ENCODE peak calls at places on chromosomes 7 and 10, in five cellular contexts. M is PC-9, U is NCI-H345, K is DMS153, E is A172. G is an unnamed sample.

GRCh38 chr7:45108863-45109262 is 2.6 kb downstream of the TBRG4 start:
- DNase-seq in M (no peak), E (no peak), K (no peak), U (no peak), G (no peak)

GRCh38 chr10:124219655-124220054 is 126.3 kb upstream of the CHST15 start:
- DNase-seq in U (no peak), K (no peak), E (no peak), M (no peak), G (no peak)

GRCh38 chr7:84697506-84697905 is 489.4 kb downstream of the SEMA3D start:
- DNase-seq in K (no peak), E (peak), U (no peak), M (no peak), G (no peak)

GRCh38 chr10:100970914-100971811 is 1.9 kb downstream of the SEMA4G start:
- DNase-seq in M (no peak), E (no peak), K (no peak), U (no peak), G (no peak)

GRCh38 chr7:111756687-111757178 is 194.4 kb upstream of the IMMP2L start:
- DNase-seq in K (no peak), E (peak), U (no peak), M (no peak), G (no peak)

GRCh38 chr7:85070967-85071628 is 115.8 kb downstream of the SEMA3D start:
- DNase-seq in E (no peak), K (no peak), U (no peak), M (no peak), G (no peak)

GRCh38 chr10:25130911-25131310 is 43.9 kb upstream of the GPR158 start:
- DNase-seq in U (no peak), M (no peak), E (peak), K (no peak), G (no peak)

GRCh38 chr10:43105119-43105792 is 28.4 kb downstream of the RET start:
- DNase-seq in E (peak), U (peak), M (no peak), K (no peak), G (peak)

GRCh38 chr10:13496164-13496563 is 32.6 kb downstream of the BEND7 start:
- DNase-seq in U (no peak), E (no peak), M (no peak), K (no peak), G (peak)

GRCh38 chr10:68103237-68103866 is 5.9 kb upstream of the MYPN start:
- DNase-seq in E (no peak), U (no peak), M (no peak), K (no peak), G (no peak)

GRCh38 chr7:140646931-140647647 is 6.5 kb upstream of the DENND2A start:
- DNase-seq in U (peak), M (no peak), K (peak), E (peak), G (peak)

GRCh38 chr7:85392789-85393188 is 205.9 kb upstream of the SEMA3D start:
- DNase-seq in E (no peak), M (no peak), K (no peak), U (no peak), G (no peak)

GRCh38 chr10:107546239-107546638 is 381.7 kb upstream of the SORCS1 start:
- DNase-seq in K (no peak), M (no peak), E (peak), U (no peak), G (no peak)

GRCh38 chr7:28872226-28872625 is 85.9 kb downstream of the TRIL start:
- DNase-seq in M (no peak), K (no peak), U (no peak), E (peak), G (no peak)

GRCh38 chr10:49649294-49649693 is 30.2 kb upstream of the C10orf53 start:
- DNase-seq in K (no peak), U (no peak), M (peak), E (no peak), G (no peak)

GRCh38 chr10:70765794-70766594 is 19.2 kb downstream of the TBATA start:
- DNase-seq in E (no peak), K (no peak), U (no peak), M (no peak), G (no peak)

GRCh38 chr10:132742837-132743194 is 43.1 kb downstream of the NKX6-2 start:
- DNase-seq in K (no peak), U (no peak), M (no peak), E (no peak), G (peak)

GRCh38 chr10:86244296-86244695 is 122.3 kb downstream of the GRID1 start:
- DNase-seq in K (no peak), U (no peak), E (no peak), M (no peak), G (peak)

GRCh38 chr7:108452707-108453106 is 3.5 kb downstream of the NRCAM start:
- DNase-seq in U (peak), E (no peak), K (peak), M (no peak), G (peak)

GRCh38 chr7:12529971-12530710 is 40.4 kb upstream of the SCIN start:
- DNase-seq in K (no peak), M (no peak), E (no peak), U (no peak), G (no peak)

GRCh38 chr10:83983578-83984255 is 155.6 kb upstream of the GHITM start:
- DNase-seq in M (no peak), U (peak), K (peak), E (peak), G (peak)

GRCh38 chr7:2245883-2246679 is 4.1 kb downstream of the NUDT1 start:
- DNase-seq in K (no peak), M (no peak), E (no peak), U (no peak), G (no peak)

GRCh38 chr7:132500727-132501410 is 75.4 kb downstream of the PLXNA4 start:
- DNase-seq in U (no peak), K (no peak), E (peak), M (no peak), G (no peak)

GRCh38 chr10:44512345-44513095 is 127.6 kb upstream of the CXCL12 start:
- DNase-seq in K (no peak), U (no peak), M (no peak), E (no peak), G (no peak)

GRCh38 chr7:150966002-150966401 is 12.1 kb downstream of the KCNH2 start:
- DNase-seq in M (no peak), K (no peak), E (no peak), U (no peak), G (no peak)

GRCh38 chr10:15719062-15719898 is 442 bp downstream of the ITGA8 start:
- DNase-seq in K (no peak), E (no peak), U (no peak), M (no peak), G (no peak)

GRCh38 chr7:107327986-107328569 is 141.8 kb upstream of the GPR22 start:
- DNase-seq in E (no peak), U (no peak), M (peak), K (no peak), G (peak)

GRCh38 chr7:123533553-123533917 is 860 bp downstream of the IQUB start:
- DNase-seq in K (no peak), U (no peak), M (no peak), E (no peak), G (no peak)

GRCh38 chr7:31735991-31736982 is 49.3 kb downstream of the PPP1R17 start:
- DNase-seq in E (peak), K (peak), M (peak), U (peak), G (peak)

GRCh38 chr10:70682920-70683600 is 10.8 kb downstream of the ADAMTS14 start:
- DNase-seq in U (no peak), M (no peak), K (no peak), E (no peak), G (no peak)

GRCh38 chr10:73239908-73240307 is 7.1 kb downstream of the DNAJC9 start:
- DNase-seq in U (no peak), E (no peak), M (no peak), K (no peak), G (no peak)

GRCh38 chr10:7150349-7150748 is 260.5 kb downstream of the SFMBT2 start:
- DNase-seq in M (no peak), E (no peak), U (no peak), K (no peak), G (no peak)

GRCh38 chr7:47180268-47180826 is 401.6 kb downstream of the TNS3 start:
- DNase-seq in K (peak), U (peak), M (peak), E (peak), G (peak)

GRCh38 chr7:137127058-137127457 is 216.5 kb downstream of the PTN start:
- DNase-seq in U (no peak), K (no peak), E (no peak), M (no peak), G (no peak)

GRCh38 chr10:131520206-131520605 is 208.7 kb upstream of the TCERG1L start:
- DNase-seq in M (no peak), U (no peak), K (no peak), E (no peak), G (no peak)

GRCh38 chr10:12081879-12082560 is 13.3 kb downstream of the DHTKD1 start:
- DNase-seq in E (peak), U (no peak), M (no peak), K (no peak), G (no peak)

GRCh38 chr7:107103369-107103768 is 58.9 kb downstream of the PRKAR2B start:
- DNase-seq in U (no peak), K (peak), M (peak), E (peak), G (no peak)

GRCh38 chr7:14389052-14389988 is 399.9 kb upstream of the ETV1 start:
- DNase-seq in K (peak), E (no peak), M (no peak), U (peak), G (no peak)

GRCh38 chr10:25600651-25601050 is 333.4 kb upstream of the MYO3A start:
- DNase-seq in K (no peak), E (no peak), U (no peak), M (no peak), G (no peak)

GRCh38 chr7:7522421-7522820 is 13.3 kb downstream of the COL28A1 start:
- DNase-seq in U (no peak), K (no peak), M (no peak), E (no peak), G (no peak)

G was measured in HAP-1.